ENCODE peak calls at places on chromosome X, in eight cellular contexts. V is Calu3, P is psoas muscle, A is ovary, M is nephron progenitor cell, B is AG04450, C is endothelial cell, R is stomach. D is an unnamed sample.

GRCh38 chrX:2589186-2590020 is 88.6 kb upstream of the DHRSX start:
- DNase-seq in V (no peak), P (no peak), A (no peak), M (no peak), B (no peak), C (no peak), R (no peak), D (no peak)

GRCh38 chrX:130575831-130576404 is 174.1 kb downstream of the RBMX2 start:
- DNase-seq in V (peak; percentile 21), P (peak; percentile 16), A (peak; percentile 16), M (peak; percentile 34), B (peak; percentile 1), C (peak; percentile 8), R (peak; percentile 38), D (peak; percentile 43)

GRCh38 chrX:154011376-154012335 is 8.0 kb downstream of the IRAK1 start:
- DNase-seq in V (no peak), P (no peak), A (no peak), M (no peak), B (no peak), C (no peak), R (no peak), D (no peak)

GRCh38 chrX:55996649-55997048 is 235.5 kb upstream of the KLF8 start:
- DNase-seq in V (no peak), P (no peak), A (no peak), M (no peak), B (no peak), C (no peak), R (no peak), D (no peak)

GRCh38 chrX:35726176-35726575 is 72.0 kb upstream of the MAGEB16 start:
- DNase-seq in V (peak; percentile 30), P (no peak), A (no peak), M (no peak), B (no peak), C (no peak), R (no peak), D (no peak)

GRCh38 chrX:107894038-107894437 is 68.4 kb downstream of the MID2 start:
- DNase-seq in V (peak; percentile 42), P (no peak), A (no peak), M (peak; percentile 16), B (no peak), C (peak; percentile 18), R (no peak), D (peak; percentile 13)

GRCh38 chrX:45208121-45208856 is 7.6 kb upstream of the DIPK2B start:
- DNase-seq in V (no peak), P (no peak), A (no peak), M (no peak), B (no peak), C (no peak), R (no peak), D (no peak)

GRCh38 chrX:42821803-42822443 is 44.0 kb upstream of the PPP1R2C start:
- DNase-seq in V (no peak), P (no peak), A (no peak), M (no peak), B (no peak), C (no peak), R (no peak), D (no peak)

GRCh38 chrX:107429090-107429489 is 20.4 kb upstream of the FRMPD3 start:
- DNase-seq in V (peak; percentile 45), P (no peak), A (no peak), M (peak; percentile 35), B (no peak), C (peak; percentile 15), R (no peak), D (no peak)

GRCh38 chrX:460823-461640 is 74.3 kb upstream of the PPP2R3B start:
- DNase-seq in V (no peak), P (no peak), A (no peak), M (no peak), B (no peak), C (no peak), R (no peak), D (no peak)

GRCh38 chrX:24097741-24098140 is 43.0 kb downstream of the EIF2S3 start:
- DNase-seq in V (no peak), P (no peak), A (no peak), M (no peak), B (no peak), C (no peak), R (no peak), D (no peak)

GRCh38 chrX:21806691-21807090 is 32.7 kb upstream of the MBTPS2 start:
- DNase-seq in V (no peak), P (no peak), A (no peak), M (no peak), B (no peak), C (no peak), R (no peak), D (no peak)

GRCh38 chrX:2614911-2615310 is 76.2 kb upstream of the CD99 start:
- DNase-seq in V (no peak), P (no peak), A (no peak), M (no peak), B (peak; percentile 48), C (no peak), R (no peak), D (no peak)

GRCh38 chrX:85243761-85244410 is at the start of the genes SATL1 and ZNF711:
- DNase-seq in V (peak; percentile 44), P (peak; percentile 26), A (peak; percentile 64), M (peak; percentile 80), B (no peak), C (peak; percentile 69), R (peak; percentile 42), D (peak; percentile 41)

GRCh38 chrX:86930419-86930818 is 587.2 kb upstream of the KLHL4 start:
- DNase-seq in V (no peak), P (no peak), A (no peak), M (no peak), B (no peak), C (no peak), R (no peak), D (no peak)

GRCh38 chrX:103404225-103405008 is 28.1 kb downstream of the BEX3 start:
- DNase-seq in V (peak; percentile 71), P (peak; percentile 35), A (peak; percentile 76), M (peak; percentile 59), B (peak; percentile 79), C (peak; percentile 60), R (peak; percentile 63), D (peak; percentile 84)

GRCh38 chrX:110853610-110854009 is 58.0 kb upstream of the CHRDL1 start:
- DNase-seq in V (peak; percentile 24), P (no peak), A (no peak), M (peak; percentile 21), B (no peak), C (peak; percentile 12), R (no peak), D (peak; percentile 1)

GRCh38 chrX:49276207-49276606 is 6.6 kb downstream of the PPP1R3F start:
- DNase-seq in V (no peak), P (no peak), A (no peak), M (no peak), B (no peak), C (no peak), R (no peak), D (no peak)

GRCh38 chrX:152343306-152343705 is 107.8 kb downstream of the GABRA3 start:
- DNase-seq in V (no peak), P (no peak), A (no peak), M (no peak), B (no peak), C (no peak), R (no peak), D (no peak)
- TF ChIP-seq CTCF in V (no peak), P (no peak), A (no peak), M (no peak), B (no peak), C (no peak), R (no peak), D (no peak)

DNA sequence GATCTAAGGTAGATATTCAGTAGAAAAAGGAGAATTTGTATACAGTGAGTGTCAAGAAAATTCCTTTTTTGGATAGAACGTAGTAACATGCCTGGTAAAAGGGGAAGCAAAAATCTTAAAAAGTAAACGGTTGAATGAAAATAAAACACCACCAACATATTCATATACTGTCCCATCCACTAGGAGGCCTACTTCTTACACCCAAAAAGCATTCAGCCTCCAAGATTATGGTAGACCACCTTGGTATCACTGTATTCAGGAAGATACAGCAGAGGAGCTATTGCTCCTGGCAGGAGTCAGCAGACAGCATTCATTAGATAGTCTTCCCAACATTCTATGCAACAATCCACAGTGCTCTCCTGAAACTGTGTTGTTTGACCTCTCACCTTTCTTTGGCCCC is 274.6 kb upstream of the MAGEB2 start:
- DNase-seq in V (no peak), P (no peak), A (no peak), M (no peak), B (no peak), C (no peak), R (no peak), D (no peak)
- TF ChIP-seq CTCF in V (no peak), P (no peak), A (no peak), M (no peak), B (no peak), C (peak; percentile 26), R (no peak), D (no peak)

GRCh38 chrX:14872851-14873675 is at the start of the genes FANCB and MOSPD2:
- DNase-seq in V (peak; percentile 97), P (peak; percentile 92), A (peak; percentile 92), M (peak; percentile 91), B (peak; percentile 83), C (peak; percentile 85), R (peak; percentile 93), D (peak; percentile 95)

GRCh38 chrX:14873676-14874049 is 442 bp downstream of the MOSPD2 start:
- DNase-seq in V (no peak), P (no peak), A (no peak), M (no peak), B (no peak), C (no peak), R (no peak), D (no peak)

GRCh38 chrX:14872355-14872754 is 514 bp downstream of the FANCB start:
- DNase-seq in V (no peak), P (no peak), A (no peak), M (no peak), B (no peak), C (no peak), R (no peak), D (peak; percentile 42)

GRCh38 chrX:14871767-14872166 is 1.1 kb downstream of the FANCB start:
- DNase-seq in V (no peak), P (no peak), A (no peak), M (no peak), B (no peak), C (no peak), R (no peak), D (no peak)

GRCh38 chrX:14875624-14876023 is 2.4 kb downstream of the MOSPD2 start:
- DNase-seq in V (no peak), P (no peak), A (no peak), M (no peak), B (no peak), C (no peak), R (no peak), D (no peak)
- TF ChIP-seq CTCF in V (no peak), P (no peak), A (no peak), M (no peak), B (no peak), C (no peak), R (no peak), D (no peak)

DNA sequence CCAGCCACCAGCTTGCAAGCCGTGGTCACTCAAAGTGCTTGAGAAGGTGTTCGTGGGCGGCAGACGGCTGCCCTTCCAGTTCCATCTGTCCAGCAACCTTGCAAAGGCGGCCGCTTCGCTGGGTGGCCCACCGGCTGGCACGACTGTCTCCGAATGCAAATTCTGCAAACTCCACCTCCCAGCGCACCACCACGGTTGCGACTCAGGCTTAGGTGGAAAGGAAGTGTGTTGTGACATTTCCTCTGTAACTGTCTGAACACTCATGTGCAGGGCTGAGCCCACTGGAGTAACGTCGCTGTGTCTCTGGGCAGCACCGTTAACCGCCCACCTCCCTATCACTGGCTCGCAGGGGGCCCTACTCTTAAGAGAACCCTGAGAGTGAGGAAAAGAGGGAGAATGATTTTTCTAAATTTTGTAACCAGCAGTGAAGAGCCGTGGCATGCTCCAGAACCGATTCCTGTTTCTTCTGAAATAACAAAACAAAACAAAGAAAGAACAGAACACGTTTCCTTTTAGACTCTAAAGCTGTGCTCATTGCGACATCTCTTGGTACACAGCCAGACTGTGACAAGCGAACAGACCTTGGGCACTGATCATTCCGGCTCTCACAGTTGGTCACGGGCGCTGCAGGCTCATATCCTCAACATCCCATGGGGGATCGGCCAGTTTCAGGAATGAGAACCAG is at the start of gene P2RY8:
- DNase-seq in V (peak; percentile 60), P (peak; percentile 60), A (peak; percentile 83), M (no peak), B (no peak), C (no peak), R (peak; percentile 63), D (peak; percentile 90)
- TF ChIP-seq CTCF in V (no peak), P (no peak), A (no peak), M (no peak), B (no peak), C (no peak), R (no peak), D (no peak)